ENCODE peak calls at places on chromosome 20, in six cellular contexts. F, H, K, Q, I and A are unnamed samples.

GRCh38 chr20:61912665-61913422 is 152.8 kb downstream of the TAF4 start:
- DNase-seq in F (no peak), H (no peak), K (no peak), Q (no peak), I (no peak), A (no peak)

GRCh38 chr20:44646641-44647274 is 4.7 kb downstream of the ADA start:
- DNase-seq in F (peak), H (no peak), K (no peak), Q (no peak), I (peak), A (peak)

GRCh38 chr20:15642676-15643075 is 930.6 kb downstream of the KIF16B start:
- DNase-seq in F (peak), H (no peak), K (no peak), Q (no peak), I (peak), A (no peak)

GRCh38 chr20:25336561-25337422 is 53.8 kb downstream of the ABHD12 start:
- DNase-seq in F (peak), H (no peak), K (peak), Q (peak), I (peak), A (no peak)

GRCh38 chr20:47897461-47897860 is 112.2 kb upstream of the SULF2 start:
- DNase-seq in F (no peak), H (no peak), K (no peak), Q (no peak), I (no peak), A (no peak)

GRCh38 chr20:25864986-25865714 is 168.5 kb upstream of the ZNF337 start:
- DNase-seq in F (no peak), H (no peak), K (no peak), Q (no peak), I (no peak), A (no peak)

GRCh38 chr20:25360631-25361286 is 29.9 kb downstream of the ABHD12 start:
- DNase-seq in F (peak), H (no peak), K (peak), Q (no peak), I (peak), A (peak)

GRCh38 chr20:36462440-36463211 is 78.7 kb upstream of the MYL9 start:
- DNase-seq in F (peak), H (no peak), K (no peak), Q (no peak), I (peak), A (no peak)

GRCh38 chr20:58065508-58066361 is 162.7 kb downstream of the ANKRD60 start:
- DNase-seq in F (no peak), H (no peak), K (no peak), Q (no peak), I (no peak), A (peak)

GRCh38 chr20:19045366-19045765 is 167.1 kb upstream of the SLC24A3 start:
- DNase-seq in F (no peak), H (no peak), K (peak), Q (no peak), I (no peak), A (peak)

GRCh38 chr20:31497838-31498540 is 16.3 kb upstream of the HM13 start:
- DNase-seq in F (peak), H (no peak), K (peak), Q (no peak), I (no peak), A (peak)

GRCh38 chr20:61725966-61726365 is 339.7 kb downstream of the TAF4 start:
- DNase-seq in F (no peak), H (no peak), K (no peak), Q (no peak), I (no peak), A (no peak)

GRCh38 chr20:37378785-37379598 is 33.1 kb downstream of the SRC start:
- DNase-seq in F (peak), H (no peak), K (peak), Q (no peak), I (peak), A (no peak)

GRCh38 chr20:50263831-50264230 is 73.2 kb downstream of the CEBPB start:
- DNase-seq in F (no peak), H (no peak), K (peak), Q (no peak), I (no peak), A (no peak)

GRCh38 chr20:63102720-63103375 is 96.1 kb upstream of the BHLHE23 start:
- DNase-seq in F (peak), H (no peak), K (peak), Q (no peak), I (peak), A (no peak)

GRCh38 chr20:63858393-63859165 is 2.7 kb upstream of the ABHD16B start:
- DNase-seq in F (peak), H (peak), K (peak), Q (no peak), I (peak), A (no peak)

GRCh38 chr20:12219798-12220197 is 302.1 kb downstream of the BTBD3 start:
- DNase-seq in F (no peak), H (no peak), K (no peak), Q (no peak), I (no peak), A (no peak)

GRCh38 chr20:58839474-58839874 is 11.2 kb downstream of the GNAS-AS1 start:
- DNase-seq in F (peak), H (no peak), K (peak), Q (no peak), I (no peak), A (no peak)

GRCh38 chr20:9485614-9486325 is 28.6 kb upstream of the LAMP5 start:
- DNase-seq in F (no peak), H (no peak), K (peak), Q (no peak), I (no peak), A (no peak)

GRCh38 chr20:8720089-8720488 is 348.8 kb upstream of the PLCB4 start:
- DNase-seq in F (no peak), H (no peak), K (no peak), Q (no peak), I (no peak), A (no peak)

GRCh38 chr20:44615169-44615791 is 32.9 kb downstream of the PKIG start:
- DNase-seq in F (peak), H (no peak), K (no peak), Q (no peak), I (no peak), A (no peak)

GRCh38 chr20:13290724-13291123 is 69.7 kb downstream of the ISM1 start:
- DNase-seq in F (no peak), H (no peak), K (no peak), Q (no peak), I (no peak), A (no peak)

GRCh38 chr20:13286600-13286999 is 65.5 kb downstream of the ISM1 start:
- DNase-seq in F (no peak), H (no peak), K (no peak), Q (no peak), I (no peak), A (no peak)

GRCh38 chr20:13289031-13289430 is 68.0 kb downstream of the ISM1 start:
- DNase-seq in F (no peak), H (no peak), K (no peak), Q (no peak), I (no peak), A (no peak)

GRCh38 chr20:13286052-13286451 is 65.0 kb downstream of the ISM1 start:
- DNase-seq in F (no peak), H (no peak), K (no peak), Q (no peak), I (no peak), A (no peak)

DNA sequence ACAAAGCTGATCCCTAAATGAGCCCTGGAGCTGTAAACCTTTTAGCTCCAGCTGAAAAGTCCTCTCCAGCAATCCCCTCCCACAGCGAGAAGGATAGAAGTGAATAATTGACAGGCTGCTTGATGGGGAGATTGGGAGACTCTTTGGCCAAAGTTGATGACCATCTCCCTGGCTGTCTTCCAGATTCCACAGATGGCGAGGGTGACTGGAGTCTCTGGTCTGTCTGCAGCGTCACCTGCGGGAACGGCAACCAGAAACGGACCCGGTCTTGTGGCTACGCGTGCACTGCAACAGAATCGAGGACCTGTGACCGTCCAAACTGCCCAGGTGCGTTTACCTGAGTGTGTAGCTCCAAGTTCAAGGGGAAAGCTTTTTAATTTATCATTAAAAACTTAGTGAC is 67.3 kb downstream of the ISM1 start:
- DNase-seq in F (no peak), H (no peak), K (no peak), Q (no peak), I (no peak), A (no peak)
- H3K4me3 ChIP-seq in F (no peak), H (no peak), K (no peak), Q (no peak), I (no peak), A (no peak)

GRCh38 chr20:20480126-20480525 is 112.2 kb downstream of the INSM1 start:
- DNase-seq in F (no peak), H (no peak), K (no peak), Q (no peak), I (peak), A (no peak)

GRCh38 chr20:20477444-20478041 is 109.6 kb downstream of the INSM1 start:
- DNase-seq in F (no peak), H (no peak), K (no peak), Q (no peak), I (no peak), A (no peak)

GRCh38 chr20:20483328-20483727 is 115.4 kb downstream of the INSM1 start:
- DNase-seq in F (no peak), H (no peak), K (no peak), Q (no peak), I (no peak), A (no peak)

GRCh38 chr20:20482453-20482852 is 114.5 kb downstream of the INSM1 start:
- DNase-seq in F (no peak), H (no peak), K (no peak), Q (no peak), I (no peak), A (no peak)

GRCh38 chr20:20480689-20481088 is 112.8 kb downstream of the INSM1 start:
- DNase-seq in F (peak), H (no peak), K (no peak), Q (no peak), I (peak), A (peak)
- H3K4me2 ChIP-seq in F (no peak), H (no peak), K (no peak), Q (no peak), I (no peak), A (no peak)

GRCh38 chr20:49045440-49046086 is 549 bp upstream of the CSE1L start:
- DNase-seq in F (peak), H (no peak), K (peak), Q (no peak), I (no peak), A (no peak)

GRCh38 chr20:49043000-49043399 is 3.1 kb upstream of the CSE1L start:
- DNase-seq in F (no peak), H (no peak), K (no peak), Q (no peak), I (no peak), A (no peak)

GRCh38 chr20:49046087-49046900 is at the start of gene CSE1L:
- DNase-seq in F (peak), H (peak), K (peak), Q (peak), I (peak), A (peak)
- H4K8ac ChIP-seq in F (peak), H (peak), K (no peak), Q (peak), I (peak), A (peak)

GRCh38 chr20:60113771-60114170 is 155.5 kb downstream of the CDH26 start:
- DNase-seq in F (no peak), H (no peak), K (no peak), Q (no peak), I (no peak), A (no peak)
- H3K4me3 ChIP-seq in F (no peak), H (no peak), K (no peak), Q (no peak), I (no peak), A (no peak)

GRCh38 chr20:53579266-53579580 is 14.4 kb downstream of the ZNF217 start:
- DNase-seq in F (no peak), H (no peak), K (no peak), Q (no peak), I (no peak), A (no peak)
- H3K4me2 ChIP-seq in F (peak), H (no peak), K (no peak), Q (no peak), I (no peak), A (no peak)

GRCh38 chr20:34271961-34272360 is 30.7 kb downstream of the ASIP start:
- DNase-seq in F (peak), H (no peak), K (no peak), Q (no peak), I (peak), A (no peak)

GRCh38 chr20:34268145-34268544 is 26.9 kb downstream of the ASIP start:
- DNase-seq in F (no peak), H (no peak), K (no peak), Q (no peak), I (no peak), A (no peak)

GRCh38 chr20:34264141-34264540 is 22.9 kb downstream of the ASIP start:
- DNase-seq in F (no peak), H (no peak), K (no peak), Q (no peak), I (no peak), A (no peak)

GRCh38 chr20:34269996-34270627 is 28.9 kb downstream of the ASIP start:
- DNase-seq in F (no peak), H (no peak), K (no peak), Q (no peak), I (no peak), A (no peak)

DNA sequence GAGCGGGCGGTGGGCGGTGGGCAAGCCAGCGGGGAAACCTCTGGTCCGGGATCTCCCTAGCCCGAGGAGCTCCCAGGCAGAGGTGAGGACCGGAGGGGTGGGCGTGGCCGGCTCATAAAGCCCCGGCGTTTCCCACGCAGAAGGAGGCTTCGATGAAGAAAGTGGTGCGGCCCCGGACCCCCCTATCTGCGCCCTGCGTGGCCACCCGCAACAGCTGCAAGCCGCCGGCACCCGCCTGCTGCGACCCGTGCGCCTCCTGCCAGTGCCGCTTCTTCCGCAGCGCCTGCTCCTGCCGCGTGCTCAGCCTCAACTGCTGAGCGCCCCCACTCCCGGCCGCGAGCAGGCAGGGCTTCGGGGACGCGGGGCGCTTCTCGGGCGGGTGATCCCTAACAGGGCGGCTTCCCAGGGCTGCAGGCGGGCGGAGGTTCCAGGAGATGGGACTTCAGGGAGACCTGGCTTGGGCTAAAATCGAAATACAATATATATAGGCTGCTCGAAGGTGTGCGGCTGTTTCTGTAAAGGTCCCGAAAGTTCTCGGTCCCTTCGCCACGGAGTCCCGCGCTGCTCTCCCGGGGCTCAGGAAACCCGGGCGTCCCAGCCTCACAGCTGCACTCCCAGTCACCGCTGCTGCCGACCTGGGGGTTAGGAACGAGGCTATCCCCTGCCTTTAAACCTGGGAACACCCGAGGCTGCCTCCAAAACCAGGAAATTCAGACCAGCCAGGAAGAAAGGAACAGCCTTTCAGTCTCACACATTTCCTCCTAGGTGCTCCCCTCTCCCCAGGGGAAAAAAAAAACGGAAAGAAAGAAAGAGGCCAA is 27.8 kb downstream of the ASIP start:
- DNase-seq in F (no peak), H (no peak), K (peak), Q (no peak), I (peak), A (no peak)
- H4K8ac ChIP-seq in F (no peak), H (no peak), K (no peak), Q (peak), I (peak), A (peak)

DNA sequence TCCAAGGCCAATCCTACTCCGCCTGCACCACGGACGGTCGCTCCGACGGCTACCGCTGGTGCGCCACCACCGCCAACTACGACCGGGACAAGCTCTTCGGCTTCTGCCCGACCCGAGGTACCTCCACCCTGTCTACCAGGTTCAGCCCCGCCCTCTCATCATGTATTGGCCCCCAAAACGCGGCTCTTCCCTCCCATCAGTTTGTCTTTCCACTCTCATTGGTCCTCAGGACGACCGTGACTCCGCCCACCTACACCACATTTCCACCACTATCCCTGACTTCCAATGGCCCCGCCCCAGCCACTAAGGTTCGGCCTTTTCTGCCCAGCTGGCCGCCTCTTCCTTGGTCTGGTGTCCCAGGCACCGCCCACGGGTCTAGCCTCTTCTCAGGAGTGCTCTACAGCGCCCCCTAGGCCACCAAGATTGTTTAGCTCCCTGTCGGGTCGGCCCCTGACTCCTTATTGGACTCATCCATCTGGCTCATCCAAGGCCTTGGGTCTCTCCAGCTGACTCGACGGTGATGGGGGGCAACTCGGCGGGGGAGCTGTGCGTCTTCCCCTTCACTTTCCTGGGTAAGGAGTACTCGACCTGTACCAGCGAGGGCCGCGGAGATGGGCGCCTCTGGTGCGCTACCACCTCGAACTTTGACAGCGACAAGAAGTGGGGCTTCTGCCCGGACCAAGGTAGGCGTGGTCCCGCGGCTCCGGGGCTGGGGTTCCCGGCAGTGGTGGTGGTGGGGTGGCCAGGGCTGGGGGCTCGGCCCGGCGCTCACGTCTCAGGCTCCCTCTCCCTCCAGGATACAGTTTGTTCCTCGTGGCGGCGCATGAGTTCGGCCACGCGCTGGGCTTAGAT is 3.1 kb downstream of the MMP9 start:
- DNase-seq in F (peak), H (no peak), K (peak), Q (peak), I (no peak), A (peak)
- H3K4me3 ChIP-seq in F (no peak), H (peak), K (no peak), Q (peak), I (no peak), A (no peak)

GRCh38 chr20:38445901-38446425 is 10.8 kb upstream of the SNHG17 start:
- DNase-seq in F (no peak), H (no peak), K (no peak), Q (no peak), I (no peak), A (no peak)
- H3K4me2 ChIP-seq in F (peak), H (no peak), K (no peak), Q (no peak), I (no peak), A (no peak)